ENCODE peak calls at places on chromosomes 16 and 17, in ten cellular contexts. P, C, E, Y, Q, N, O, R, X and L are unnamed samples.

GRCh38 chr16:58635502-58635901 is 5.9 kb upstream of the CNOT1 start:
- DNase-seq in C (no peak), P (no peak), E (no peak), Y (no peak), O (no peak), N (no peak), R (no peak), Q (no peak), X (no peak), L (no peak)

GRCh38 chr17:81330884-81331245 is 35.8 kb upstream of the SLC38A10 start:
- DNase-seq in P (no peak), N (no peak), Y (no peak), R (no peak), O (no peak), E (no peak), Q (no peak), C (no peak), X (no peak), L (no peak)

GRCh38 chr16:23678430-23679273 is at the start of gene PLK1:
- DNase-seq in X (peak), E (peak), R (peak), Y (peak), O (peak), Q (peak), C (peak), P (peak), N (peak), L (peak)

GRCh38 chr17:44314869-44315661 is 6.7 kb downstream of the RUNDC3A start:
- DNase-seq in Y (peak), O (peak), C (no peak), X (peak), N (no peak), Q (peak), P (peak), R (no peak), E (no peak), L (peak)

GRCh38 chr17:37062036-37062435 is 113.3 kb downstream of the AATF start:
- DNase-seq in P (no peak), O (no peak), C (no peak), R (no peak), X (no peak), Q (no peak), N (no peak), Y (no peak), E (no peak), L (no peak)

GRCh38 chr17:17943281-17943984 is 28.8 kb downstream of the TOM1L2 start:
- DNase-seq in O (no peak), X (no peak), R (no peak), Q (no peak), P (no peak), C (no peak), Y (no peak), N (no peak), E (no peak), L (no peak)

GRCh38 chr16:30499284-30499683 is 26.7 kb downstream of the ITGAL start:
- DNase-seq in C (no peak), Q (no peak), X (no peak), E (no peak), Y (no peak), R (no peak), N (no peak), P (no peak), O (no peak), L (no peak)

GRCh38 chr17:45956090-45956489 is 43.0 kb upstream of the STH start:
- DNase-seq in Y (no peak), O (no peak), E (no peak), Q (no peak), X (no peak), C (no peak), P (no peak), R (no peak), N (no peak), L (no peak)

GRCh38 chr16:19696961-19697360 is 21.1 kb downstream of the KNOP1 start:
- DNase-seq in C (no peak), X (no peak), R (no peak), N (no peak), Y (no peak), Q (peak), P (no peak), E (no peak), O (no peak), L (no peak)

GRCh38 chr16:27634781-27635180 is 84.8 kb downstream of the KATNIP start:
- DNase-seq in E (no peak), C (no peak), P (no peak), N (no peak), X (no peak), Y (no peak), Q (no peak), R (no peak), O (no peak), L (no peak)

GRCh38 chr17:79905832-79906231 is 66.6 kb upstream of the CBX4 start:
- DNase-seq in R (no peak), P (no peak), X (no peak), Y (peak), Q (no peak), N (no peak), C (no peak), O (no peak), E (no peak), L (no peak)

GRCh38 chr17:3710951-3711383 is 12.7 kb upstream of the HASPIN start:
- DNase-seq in R (no peak), Y (peak), P (peak), X (no peak), E (no peak), O (peak), C (peak), Q (no peak), N (no peak), L (no peak)

GRCh38 chr17:36575028-36575427 is 16.7 kb upstream of the DHRS11 start:
- DNase-seq in C (no peak), O (no peak), X (no peak), Y (no peak), E (no peak), Q (no peak), P (no peak), R (no peak), N (no peak), L (no peak)

GRCh38 chr17:79949646-79950292 is 85.9 kb downstream of the TBC1D16 start:
- DNase-seq in R (no peak), Q (no peak), O (no peak), E (no peak), Y (no peak), X (peak), P (no peak), C (no peak), N (no peak), L (no peak)

GRCh38 chr16:527015-527903 is at the start of gene CAPN15:
- DNase-seq in R (peak), C (peak), Q (peak), X (peak), N (peak), E (peak), O (peak), P (peak), Y (peak), L (peak)

GRCh38 chr16:70380205-70380918 is 33.7 kb downstream of the DDX19A start:
- DNase-seq in Q (no peak), O (peak), E (peak), C (peak), N (peak), R (peak), P (peak), X (peak), Y (peak), L (no peak)

GRCh38 chr17:68036304-68037147 is 991 bp downstream of the KPNA2 start:
- DNase-seq in N (no peak), E (no peak), Y (peak), R (peak), X (no peak), Q (no peak), O (no peak), C (no peak), P (no peak), L (no peak)

GRCh38 chr17:69609495-69610315 is 195.2 kb downstream of the MAP2K6 start:
- DNase-seq in N (no peak), R (no peak), O (no peak), Y (peak), Q (no peak), C (no peak), E (no peak), P (no peak), X (no peak), L (no peak)

GRCh38 chr17:50117202-50118040 is 12.5 kb downstream of the SAMD14 start:
- DNase-seq in E (peak), R (no peak), P (peak), Q (peak), N (no peak), O (peak), X (peak), C (peak), Y (peak), L (peak)

GRCh38 chr17:81509687-81510523 is 2.7 kb downstream of the ACTG1 start:
- DNase-seq in Q (no peak), X (no peak), E (no peak), N (no peak), Y (peak), P (peak), R (no peak), O (no peak), C (no peak), L (no peak)

GRCh38 chr17:55441544-55441943 is 19.9 kb upstream of the MMD start:
- DNase-seq in N (no peak), X (no peak), O (no peak), E (no peak), R (no peak), P (no peak), Q (no peak), C (no peak), Y (no peak), L (no peak)

GRCh38 chr17:27793168-27793905 is 7.0 kb downstream of the NOS2 start:
- DNase-seq in E (no peak), R (peak), P (no peak), Q (peak), O (no peak), Y (no peak), N (no peak), C (no peak), X (no peak), L (peak)